ENCODE peak calls at places on chromosomes 4 and X, in seven cellular contexts. O, M, R, K, Z, X and F are unnamed samples.
A peak's percentile ranks its signal among the peaks of the same experiment; 100 is the strongest.

GRCh38 chr4:184330008-184330400 is 112.3 kb upstream of the ENPP6 start:
- DNase-seq in O (no peak), K (no peak), R (no peak), Z (peak; percentile 11), X (peak; percentile 81), M (no peak), F (peak; percentile 50)

GRCh38 chr4:122783301-122784215 is 43.1 kb upstream of the FGF2 start:
- DNase-seq in K (peak; percentile 96), Z (no peak), R (peak; percentile 50), M (no peak), O (peak; percentile 64), X (peak; percentile 82), F (peak; percentile 82)

GRCh38 chr4:186701788-186702187 is 21.9 kb downstream of the FAT1 start:
- DNase-seq in Z (no peak), R (no peak), M (no peak), X (no peak), O (no peak), K (no peak), F (no peak)

GRCh38 chr4:153573221-153573620 is 107.1 kb downstream of the TMEM131L start:
- DNase-seq in X (no peak), O (no peak), K (no peak), M (no peak), Z (no peak), R (peak; percentile 45), F (no peak)

GRCh38 chrX:11341274-11342256 is 48.4 kb downstream of the AMELX start:
- DNase-seq in R (peak; percentile 42), M (no peak), X (peak; percentile 79), O (peak; percentile 56), K (peak; percentile 89), Z (peak; percentile 3), F (peak; percentile 9)

GRCh38 chrX:9765737-9766098 is at the start of gene GPR143:
- DNase-seq in X (no peak), M (no peak), O (no peak), K (no peak), R (no peak), Z (no peak), F (peak; percentile 20)

GRCh38 chrX:136176399-136176825 is 29.1 kb downstream of the FHL1 start:
- DNase-seq in O (no peak), M (no peak), K (peak; percentile 82), R (no peak), Z (no peak), X (no peak), F (peak; percentile 58)

GRCh38 chrX:50723006-50723405 is 91.0 kb downstream of the SHROOM4 start:
- DNase-seq in Z (no peak), O (no peak), K (no peak), M (no peak), R (no peak), X (no peak), F (no peak)

GRCh38 chrX:39174761-39175417 is 373.6 kb downstream of the MID1IP1 start:
- DNase-seq in K (peak; percentile 17), X (no peak), Z (no peak), M (peak; percentile 9), O (no peak), R (peak; percentile 40), F (no peak)

GRCh38 chr4:183244506-183244905 is 75.6 kb downstream of the CLDN22 start:
- DNase-seq in O (no peak), Z (no peak), K (no peak), X (no peak), R (peak; percentile 53), M (no peak), F (no peak)

GRCh38 chr4:53098681-53099121 is 236.6 kb downstream of the RASL11B start:
- DNase-seq in Z (no peak), R (no peak), O (no peak), M (no peak), X (no peak), K (peak; percentile 82), F (no peak)

GRCh38 chr4:101157415-101158135 is 189.8 kb downstream of the PPP3CA start:
- DNase-seq in M (no peak), X (no peak), R (no peak), O (no peak), Z (no peak), K (peak; percentile 55), F (no peak)

GRCh38 chr4:118797558-118798142 is 38.3 kb downstream of the SEC24D start:
- DNase-seq in R (no peak), X (no peak), Z (no peak), K (peak; percentile 74), O (no peak), M (no peak), F (no peak)

GRCh38 chrX:69285881-69286545 is 120.8 kb upstream of the PJA1 start:
- DNase-seq in K (peak; percentile 57), M (peak; percentile 41), R (peak; percentile 73), X (peak; percentile 62), O (peak; percentile 53), Z (no peak), F (peak; percentile 72)

GRCh38 chrX:19824603-19825002 is 62.8 kb downstream of the SH3KBP1 start:
- DNase-seq in M (no peak), X (no peak), K (peak; percentile 73), O (no peak), Z (no peak), R (no peak), F (peak; percentile 5)

GRCh38 chr4:23232987-23233386 is 540.2 kb downstream of the GBA3 start:
- DNase-seq in O (no peak), R (no peak), K (peak; percentile 0), X (no peak), M (no peak), Z (no peak), F (no peak)

GRCh38 chrX:13658602-13659001 is 5.7 kb downstream of the TCEANC start:
- DNase-seq in M (no peak), R (no peak), K (peak; percentile 67), Z (no peak), O (no peak), X (no peak), F (no peak)

GRCh38 chr4:25859429-25860148 is 3.2 kb downstream of the SEL1L3 start:
- DNase-seq in M (no peak), X (no peak), R (no peak), Z (no peak), O (no peak), K (no peak), F (no peak)

GRCh38 chr4:25860586-25861421 is 2.0 kb downstream of the SEL1L3 start:
- DNase-seq in R (peak; percentile 14), K (peak; percentile 13), X (no peak), M (no peak), O (peak; percentile 58), Z (peak; percentile 6), F (no peak)

GRCh38 chr4:25857851-25858400 is 4.9 kb downstream of the SEL1L3 start:
- DNase-seq in K (no peak), M (no peak), X (no peak), Z (no peak), O (no peak), R (no peak), F (no peak)

GRCh38 chr4:25857403-25857802 is 5.4 kb downstream of the SEL1L3 start:
- DNase-seq in Z (no peak), K (peak; percentile 8), X (no peak), M (no peak), R (no peak), O (no peak), F (no peak)

GRCh38 chr4:25856756-25857155 is 6.0 kb downstream of the SEL1L3 start:
- DNase-seq in Z (no peak), M (no peak), R (no peak), X (no peak), K (peak; percentile 45), O (no peak), F (no peak)
- H3K4me1 ChIP-seq in Z (peaks cover 29% of the 10 kb centered on the region), M (peaks cover 41% of the 10 kb centered on the region), R (peaks cover 52% of the 10 kb centered on the region), X (no peaks in the 10 kb centered on the region), K (peaks cover 31% of the 10 kb centered on the region), O (peaks cover 23% of the 10 kb centered on the region), F (peaks cover 28% of the 10 kb centered on the region)

GRCh38 chrX:120302434-120302833 is 8.8 kb downstream of the TMEM255A start:
- DNase-seq in O (no peak), Z (no peak), R (peak; percentile 15), M (peak; percentile 6), K (no peak), X (no peak), F (peak; percentile 25)
- H3K4me1 ChIP-seq in O (no peaks in the 10 kb centered on the region), Z (no peaks in the 10 kb centered on the region), R (peaks cover 6% of the 10 kb centered on the region), M (peaks cover 10% of the 10 kb centered on the region), K (no peaks in the 10 kb centered on the region), X (no peaks in the 10 kb centered on the region), F (peaks cover 5% of the 10 kb centered on the region)

DNA sequence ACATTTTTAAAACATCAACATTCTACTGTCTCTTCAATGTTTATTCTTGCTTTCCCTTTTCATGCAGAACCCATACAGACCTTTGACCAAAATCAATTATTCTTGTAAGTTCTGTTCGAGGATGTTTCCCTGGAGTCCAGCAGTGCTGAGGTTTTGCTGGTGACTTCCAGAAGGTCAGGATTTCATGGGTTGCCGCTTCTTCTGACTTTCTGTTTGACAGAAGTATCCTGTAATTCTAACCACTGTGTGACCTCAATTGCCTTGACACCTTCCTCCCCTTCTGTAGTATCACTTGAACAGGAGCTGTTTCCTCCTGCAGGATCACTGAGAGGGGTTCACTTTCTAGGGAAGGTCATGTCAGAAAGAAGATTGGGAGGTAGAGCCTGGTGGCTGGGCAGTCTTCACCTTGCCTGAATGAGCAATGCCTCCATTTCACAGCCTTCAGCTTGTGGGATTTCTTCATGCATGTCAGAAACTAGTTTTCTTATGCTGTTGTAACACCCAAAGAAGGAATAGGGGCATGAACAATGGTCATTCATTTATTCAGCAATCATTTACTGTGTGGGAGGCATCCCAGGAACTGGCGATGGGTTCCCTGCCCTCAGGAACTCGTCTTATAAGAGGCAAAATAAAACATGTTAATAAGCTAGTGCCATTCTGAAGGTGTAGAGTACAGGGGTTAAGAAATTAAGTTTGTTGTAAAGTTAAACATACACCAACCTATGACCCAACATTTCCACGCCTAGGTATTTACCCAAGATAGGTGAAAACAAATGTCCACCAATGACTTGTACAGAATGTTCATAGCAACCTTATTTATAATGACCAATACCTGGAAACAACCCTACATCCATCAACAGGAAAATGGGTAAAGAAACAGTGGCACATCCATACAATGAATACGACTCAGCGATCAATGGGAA is 205.9 kb downstream of the SOWAHB start:
- DNase-seq in R (no peak), X (no peak), M (no peak), O (no peak), K (no peak), Z (no peak), F (no peak)
- H3K4me1 ChIP-seq in R (peaks cover 53% of the 10 kb centered on the region), X (no peaks in the 10 kb centered on the region), M (peaks cover 9% of the 10 kb centered on the region), O (peaks cover 2% of the 10 kb centered on the region), K (peaks cover 24% of the 10 kb centered on the region), Z (peaks cover 42% of the 10 kb centered on the region), F (peaks cover 9% of the 10 kb centered on the region)

DNA sequence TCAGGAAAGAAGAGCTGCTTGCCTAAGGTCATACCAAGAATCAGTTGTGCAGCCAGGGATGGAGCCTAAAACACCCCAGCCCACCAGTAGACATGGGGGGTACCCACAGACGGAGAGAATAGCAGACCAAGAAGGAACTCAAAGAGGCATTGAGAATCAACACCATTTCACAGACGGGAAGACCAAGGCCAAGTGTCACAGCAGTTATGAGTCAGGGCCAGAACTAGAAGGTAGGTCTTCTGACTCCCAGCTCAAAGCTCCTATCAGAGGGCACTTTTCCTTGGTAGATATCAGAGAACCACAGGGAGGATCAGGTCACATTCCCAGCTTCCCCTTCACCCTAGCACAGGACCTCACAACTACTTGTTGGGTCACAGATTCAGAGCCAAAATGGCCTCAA is 14.5 kb downstream of the OTUD5 start:
- DNase-seq in Z (no peak), K (no peak), O (no peak), R (no peak), M (no peak), X (no peak), F (no peak)
- H3K4me1 ChIP-seq in Z (peaks cover 38% of the 10 kb centered on the region), K (no peaks in the 10 kb centered on the region), O (peaks cover 5% of the 10 kb centered on the region), R (peaks cover 29% of the 10 kb centered on the region), M (peaks cover 51% of the 10 kb centered on the region), X (no peaks in the 10 kb centered on the region), F (no peaks in the 10 kb centered on the region)